ENCODE peak calls at places on chromosomes 4 and X, in six cellular contexts. D is breast epithelium, A is sigmoid colon, X is HCT116, Q is GM12878, C is suprapubic skin. Y is an unnamed sample.

GRCh38 chr4:176492648-176493302 is 173.0 kb downstream of the SPCS3 start:
- DNase-seq in A (no peak), D (no peak), C (no peak), X (no peak), Q (peak; percentile 77), Y (peak; percentile 8)

GRCh38 chr4:182564966-182565365 is 321.8 kb downstream of the TENM3 start:
- DNase-seq in X (no peak), C (no peak), D (no peak), A (no peak), Q (no peak), Y (no peak)

GRCh38 chrX:55326985-55327384 is 62.3 kb upstream of the PAGE3 start:
- DNase-seq in D (no peak), X (no peak), Q (no peak), A (no peak), C (no peak), Y (no peak)

GRCh38 chrX:73944582-73944947 is 359.4 kb upstream of the ZCCHC13 start:
- DNase-seq in Q (no peak), D (no peak), A (no peak), C (no peak), X (no peak), Y (no peak)

GRCh38 chr4:123232439-123232838 is 164.2 kb upstream of the SPRY1 start:
- DNase-seq in X (no peak), D (no peak), C (no peak), Q (no peak), A (no peak), Y (no peak)

GRCh38 chr4:96685691-96686090 is 845.8 kb downstream of the PDHA2 start:
- DNase-seq in C (no peak), Q (no peak), A (no peak), X (no peak), D (no peak), Y (no peak)

GRCh38 chrX:74377282-74377681 is 44.0 kb upstream of the SLC16A2 start:
- DNase-seq in X (no peak), Q (no peak), A (no peak), C (no peak), D (no peak), Y (no peak)

GRCh38 chrX:22194207-22194606 is 78.5 kb upstream of the CBLL2 start:
- DNase-seq in X (no peak), Q (no peak), C (no peak), D (no peak), A (no peak), Y (no peak)

GRCh38 chr4:158253350-158253980 is 43.2 kb downstream of the TMEM144 start:
- DNase-seq in C (no peak), X (peak; percentile 27), A (no peak), D (no peak), Q (no peak), Y (no peak)

GRCh38 chr4:8853249-8853648 is 18.4 kb downstream of the HMX1 start:
- DNase-seq in A (no peak), X (peak; percentile 38), D (no peak), Q (no peak), C (no peak), Y (no peak)

GRCh38 chrX:71612256-71612655 is 6.1 kb downstream of the CXCR3 start:
- DNase-seq in A (peak; percentile 25), Q (no peak), D (no peak), C (no peak), X (no peak), Y (no peak)

GRCh38 chrX:42530027-42530426 is 247.9 kb downstream of the PPP1R2C start:
- DNase-seq in X (no peak), A (no peak), D (no peak), C (no peak), Q (no peak), Y (no peak)

GRCh38 chr4:46392421-46392820 is 2.5 kb upstream of the GABRA2 start:
- DNase-seq in Q (no peak), A (no peak), C (no peak), X (no peak), D (no peak), Y (no peak)

GRCh38 chr4:152539556-152540292 is 3.8 kb upstream of the FBXW7 start:
- DNase-seq in Q (no peak), C (no peak), X (no peak), A (no peak), D (no peak), Y (no peak)

GRCh38 chr4:121096629-121097028 is 24.3 kb upstream of the NDNF start:
- DNase-seq in C (no peak), Q (no peak), D (no peak), A (no peak), X (peak; percentile 24), Y (no peak)

GRCh38 chr4:173420324-173420752 is 21.4 kb upstream of the SCRG1 start:
- DNase-seq in A (no peak), X (peak; percentile 12), C (no peak), D (no peak), Q (no peak), Y (no peak)

GRCh38 chrX:72026341-72027023 is 105.2 kb downstream of the RTL5 start:
- DNase-seq in Q (no peak), A (no peak), D (no peak), C (no peak), X (no peak), Y (no peak)

GRCh38 chrX:70452143-70452733 is 7.6 kb downstream of the DLG3 start:
- DNase-seq in X (peak; percentile 18), Q (no peak), D (peak; percentile 55), A (peak; percentile 79), C (no peak), Y (no peak)

GRCh38 chr4:165548702-165549101 is 169.9 kb downstream of the CPE start:
- DNase-seq in C (no peak), X (no peak), A (no peak), D (no peak), Q (no peak), Y (no peak)

GRCh38 chrX:124005220-124005619 is 43.7 kb downstream of the STAG2 start:
- DNase-seq in D (no peak), Q (no peak), X (no peak), C (no peak), A (no peak), Y (no peak)

GRCh38 chrX:31367816-31368215 is 296.0 kb upstream of the FTHL17 start:
- DNase-seq in Q (no peak), A (no peak), D (no peak), C (no peak), X (no peak), Y (no peak)

GRCh38 chrX:107701493-107702121 is 73.3 kb downstream of the PRPS1 start:
- DNase-seq in A (peak; percentile 57), Q (no peak), C (no peak), X (no peak), D (no peak), Y (no peak)

GRCh38 chr4:139849219-139849618 is 183.6 kb downstream of the MGST2 start:
- DNase-seq in X (no peak), C (no peak), A (no peak), Q (no peak), D (no peak), Y (no peak)

GRCh38 chr4:185847352-185848078 is 35.5 kb upstream of the SORBS2 start:
- DNase-seq in D (no peak), X (no peak), Q (no peak), A (no peak), C (no peak), Y (no peak)

GRCh38 chrX:123851010-123851409 is 8.8 kb upstream of the XIAP start:
- DNase-seq in D (no peak), Q (no peak), C (no peak), A (no peak), X (no peak), Y (no peak)

GRCh38 chr4:164700471-164700870 is 53.5 kb upstream of the SMIM31 start:
- DNase-seq in A (no peak), C (no peak), D (no peak), Q (no peak), X (peak; percentile 56), Y (no peak)

GRCh38 chr4:60757986-60758385 is 442.1 kb upstream of the ADGRL3 start:
- DNase-seq in X (no peak), Q (no peak), A (no peak), C (no peak), D (no peak), Y (no peak)

GRCh38 chr4:36399762-36400353 is 118.4 kb downstream of the DTHD1 start:
- DNase-seq in D (no peak), C (no peak), Q (peak; percentile 24), X (no peak), A (no peak), Y (no peak)

GRCh38 chr4:140726776-140727500 is 29.2 kb downstream of the TBC1D9 start:
- DNase-seq in X (no peak), A (no peak), D (no peak), C (no peak), Q (no peak), Y (no peak)

GRCh38 chr4:128191115-128191897 is 96.3 kb downstream of the PGRMC2 start:
- DNase-seq in A (peak; percentile 77), D (peak; percentile 54), C (no peak), Q (peak; percentile 54), X (peak; percentile 37), Y (peak; percentile 27)

GRCh38 chr4:112855058-112855457 is 194.4 kb upstream of the ANK2 start:
- DNase-seq in A (no peak), C (no peak), D (no peak), X (no peak), Q (no peak), Y (no peak)

GRCh38 chr4:41331224-41331623 is 74.5 kb downstream of the UCHL1 start:
- DNase-seq in C (no peak), D (no peak), A (no peak), X (no peak), Q (no peak), Y (no peak)

GRCh38 chrX:136214551-136214950 is 36.6 kb downstream of the MAP7D3 start:
- DNase-seq in D (no peak), Q (no peak), A (no peak), C (no peak), X (no peak), Y (no peak)

GRCh38 chrX:140764401-140764919 is 54.9 kb downstream of the LINC00632 start:
- DNase-seq in X (no peak), Q (no peak), A (peak; percentile 59), C (peak; percentile 66), D (no peak), Y (no peak)
- TF ChIP-seq POLR2A in X (no peak), Q (no peak), A (no peak), C (no peak), D (no peak), Y (no peak)

DNA sequence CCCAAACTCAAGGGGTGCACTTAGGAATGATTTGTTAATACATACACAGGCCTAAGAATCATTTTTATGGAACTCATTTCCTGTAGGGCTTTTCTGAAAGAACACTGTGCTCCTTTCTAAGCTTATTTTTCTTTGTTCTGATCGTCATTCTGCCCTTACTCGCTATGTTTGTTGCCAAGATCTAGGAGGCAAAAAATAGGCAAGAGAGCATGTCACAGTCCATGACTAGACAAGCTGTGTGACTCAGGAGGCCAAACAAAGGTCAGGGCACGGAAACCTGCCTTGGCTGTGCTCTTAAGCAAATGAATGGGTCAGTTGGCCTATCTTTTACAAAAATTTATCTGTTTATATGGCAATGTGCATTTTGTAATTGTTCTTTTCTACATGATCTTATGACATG is 42.5 kb upstream of the C1GALT1C1 start:
- DNase-seq in A (peak; percentile 70), C (no peak), D (no peak), X (peak; percentile 1), Q (no peak), Y (no peak)
- TF ChIP-seq POLR2AphosphoS5 in A (no peak), C (no peak), D (no peak), X (no peak), Q (no peak), Y (no peak)

GRCh38 chrX:84501798-84502628 is at the start of gene HDX:
- DNase-seq in A (peak; percentile 92), X (no peak), Q (peak; percentile 27), C (peak; percentile 84), D (peak; percentile 70), Y (peak; percentile 17)
- TF ChIP-seq POLR2A in A (no peak), X (no peak), Q (peak; percentile 72), C (no peak), D (no peak), Y (peak; percentile 60)

GRCh38 chr4:38804654-38805295 is at the start of gene TLR1:
- DNase-seq in Q (peak; percentile 62), X (peak; percentile 18), C (no peak), A (no peak), D (no peak), Y (no peak)
- TF ChIP-seq POLR2AphosphoS5 in Q (peak; percentile 71), X (no peak), C (no peak), A (peak; percentile 20), D (no peak), Y (no peak)

Y was measured in GM12891.